ENCODE peak calls at places on chromosome 1, in seven cellular contexts. One of them, this sample, is unnamed.

GRCh38 chr1:232169436-232169835 is 460.5 kb downstream of the SIPA1L2 start:
- DNase-seq in endothelial cell of umbilical vein: no peak
- DNase-seq in NCI-H1092 treated with DMSO at 0.1 percent for 48 hours: no peak
- DNase-seq in hepatocyte: no peak
- DNase-seq in KG1: no peak
- DNase-seq in cardiac fibroblast: no peak
- DNase-seq in HS-27A: no peak
- DNase-seq in this sample: no peak

GRCh38 chr1:30807318-30808066 is 49.9 kb upstream of the LAPTM5 start:
- DNase-seq in endothelial cell of umbilical vein: no peak
- DNase-seq in NCI-H1092 treated with DMSO at 0.1 percent for 48 hours: peak; percentile 86
- DNase-seq in hepatocyte: no peak
- DNase-seq in KG1: no peak
- DNase-seq in cardiac fibroblast: peak; percentile 65
- DNase-seq in HS-27A: no peak
- DNase-seq in this sample: peak; percentile 66

GRCh38 chr1:31488528-31488927 is 75.5 kb downstream of the SERINC2 start:
- DNase-seq in endothelial cell of umbilical vein: no peak
- DNase-seq in NCI-H1092 treated with DMSO at 0.1 percent for 48 hours: no peak
- DNase-seq in hepatocyte: no peak
- DNase-seq in KG1: no peak
- DNase-seq in cardiac fibroblast: peak; percentile 19
- DNase-seq in HS-27A: no peak
- DNase-seq in this sample: no peak

GRCh38 chr1:3069491-3070303 is 694 bp downstream of the PRDM16 start:
- DNase-seq in endothelial cell of umbilical vein: peak; percentile 17
- DNase-seq in NCI-H1092 treated with DMSO at 0.1 percent for 48 hours: peak; percentile 36
- DNase-seq in hepatocyte: peak; percentile 87
- DNase-seq in KG1: peak; percentile 11
- DNase-seq in cardiac fibroblast: peak; percentile 51
- DNase-seq in HS-27A: no peak
- DNase-seq in this sample: no peak

GRCh38 chr1:220876511-220877347 is 2.5 kb upstream of the HLX start:
- DNase-seq in endothelial cell of umbilical vein: peak; percentile 97
- DNase-seq in NCI-H1092 treated with DMSO at 0.1 percent for 48 hours: no peak
- DNase-seq in hepatocyte: peak; percentile 46
- DNase-seq in KG1: peak; percentile 64
- DNase-seq in cardiac fibroblast: peak; percentile 59
- DNase-seq in HS-27A: no peak
- DNase-seq in this sample: no peak

GRCh38 chr1:232084584-232085223 is 458.1 kb downstream of the DISC1 start:
- DNase-seq in endothelial cell of umbilical vein: peak; percentile 28
- DNase-seq in NCI-H1092 treated with DMSO at 0.1 percent for 48 hours: no peak
- DNase-seq in hepatocyte: peak; percentile 62
- DNase-seq in KG1: no peak
- DNase-seq in cardiac fibroblast: peak; percentile 13
- DNase-seq in HS-27A: no peak
- DNase-seq in this sample: no peak

GRCh38 chr1:7646981-7647901 is 123.9 kb upstream of the VAMP3 start:
- DNase-seq in endothelial cell of umbilical vein: peak; percentile 36
- DNase-seq in NCI-H1092 treated with DMSO at 0.1 percent for 48 hours: peak; percentile 76
- DNase-seq in hepatocyte: peak; percentile 81
- DNase-seq in KG1: peak; percentile 27
- DNase-seq in cardiac fibroblast: peak; percentile 44
- DNase-seq in HS-27A: no peak
- DNase-seq in this sample: no peak

GRCh38 chr1:93000751-93001175 is 39.5 kb upstream of the DIPK1A start:
- DNase-seq in endothelial cell of umbilical vein: no peak
- DNase-seq in NCI-H1092 treated with DMSO at 0.1 percent for 48 hours: no peak
- DNase-seq in hepatocyte: no peak
- DNase-seq in KG1: no peak
- DNase-seq in cardiac fibroblast: no peak
- DNase-seq in HS-27A: no peak
- DNase-seq in this sample: peak; percentile 57

GRCh38 chr1:117059678-117060440 is at the start of gene TTF2:
- DNase-seq in endothelial cell of umbilical vein: peak; percentile 99
- DNase-seq in NCI-H1092 treated with DMSO at 0.1 percent for 48 hours: peak; percentile 99
- DNase-seq in hepatocyte: peak; percentile 98
- DNase-seq in KG1: peak; percentile 96
- DNase-seq in cardiac fibroblast: peak; percentile 99
- DNase-seq in HS-27A: peak; percentile 98
- DNase-seq in this sample: peak; percentile 100

GRCh38 chr1:41631971-41632370 is 147.5 kb upstream of the EDN2 start:
- DNase-seq in endothelial cell of umbilical vein: no peak
- DNase-seq in NCI-H1092 treated with DMSO at 0.1 percent for 48 hours: no peak
- DNase-seq in hepatocyte: no peak
- DNase-seq in KG1: no peak
- DNase-seq in cardiac fibroblast: peak; percentile 68
- DNase-seq in HS-27A: peak; percentile 79
- DNase-seq in this sample: no peak

GRCh38 chr1:65939636-65940035 is 146.9 kb downstream of the PDE4B start:
- DNase-seq in endothelial cell of umbilical vein: no peak
- DNase-seq in NCI-H1092 treated with DMSO at 0.1 percent for 48 hours: no peak
- DNase-seq in hepatocyte: no peak
- DNase-seq in KG1: no peak
- DNase-seq in cardiac fibroblast: peak; percentile 30
- DNase-seq in HS-27A: no peak
- DNase-seq in this sample: no peak

GRCh38 chr1:205026181-205026580 is 16.8 kb upstream of the CNTN2 start:
- DNase-seq in endothelial cell of umbilical vein: no peak
- DNase-seq in NCI-H1092 treated with DMSO at 0.1 percent for 48 hours: no peak
- DNase-seq in hepatocyte: no peak
- DNase-seq in KG1: no peak
- DNase-seq in cardiac fibroblast: no peak
- DNase-seq in HS-27A: no peak
- DNase-seq in this sample: no peak

GRCh38 chr1:21669033-21669286 is 197 bp downstream of the RAP1GAP start:
- DNase-seq in endothelial cell of umbilical vein: no peak
- DNase-seq in NCI-H1092 treated with DMSO at 0.1 percent for 48 hours: no peak
- DNase-seq in hepatocyte: no peak
- DNase-seq in KG1: no peak
- DNase-seq in cardiac fibroblast: no peak
- DNase-seq in HS-27A: no peak
- DNase-seq in this sample: no peak

GRCh38 chr1:1946540-1946939 is 27.5 kb upstream of the TMEM52 start:
- DNase-seq in endothelial cell of umbilical vein: no peak
- DNase-seq in NCI-H1092 treated with DMSO at 0.1 percent for 48 hours: no peak
- DNase-seq in hepatocyte: no peak
- DNase-seq in KG1: no peak
- DNase-seq in cardiac fibroblast: peak; percentile 21
- DNase-seq in HS-27A: no peak
- DNase-seq in this sample: no peak

GRCh38 chr1:108692724-108693655 is 880 bp downstream of the PRPF38B start:
- DNase-seq in endothelial cell of umbilical vein: peak; percentile 31
- DNase-seq in NCI-H1092 treated with DMSO at 0.1 percent for 48 hours: peak; percentile 66
- DNase-seq in hepatocyte: peak; percentile 76
- DNase-seq in KG1: no peak
- DNase-seq in cardiac fibroblast: peak; percentile 79
- DNase-seq in HS-27A: peak; percentile 76
- DNase-seq in this sample: peak; percentile 47

GRCh38 chr1:76901158-76901767 is 34.0 kb downstream of the ST6GALNAC5 start:
- DNase-seq in endothelial cell of umbilical vein: peak; percentile 41
- DNase-seq in NCI-H1092 treated with DMSO at 0.1 percent for 48 hours: peak; percentile 44
- DNase-seq in hepatocyte: peak; percentile 57
- DNase-seq in KG1: no peak
- DNase-seq in cardiac fibroblast: peak; percentile 73
- DNase-seq in HS-27A: peak; percentile 49
- DNase-seq in this sample: peak; percentile 9

GRCh38 chr1:201266774-201267173 is 16.5 kb upstream of the PKP1 start:
- DNase-seq in endothelial cell of umbilical vein: no peak
- DNase-seq in NCI-H1092 treated with DMSO at 0.1 percent for 48 hours: no peak
- DNase-seq in hepatocyte: peak; percentile 46
- DNase-seq in KG1: no peak
- DNase-seq in cardiac fibroblast: peak; percentile 93
- DNase-seq in HS-27A: peak; percentile 71
- DNase-seq in this sample: no peak

GRCh38 chr1:71630073-71630472 is 549.2 kb upstream of the ZRANB2 start:
- DNase-seq in endothelial cell of umbilical vein: no peak
- DNase-seq in NCI-H1092 treated with DMSO at 0.1 percent for 48 hours: no peak
- DNase-seq in hepatocyte: no peak
- DNase-seq in KG1: no peak
- DNase-seq in cardiac fibroblast: no peak
- DNase-seq in HS-27A: no peak
- DNase-seq in this sample: no peak

GRCh38 chr1:159832309-159832708 is 5.6 kb downstream of the SLAMF8 start:
- DNase-seq in endothelial cell of umbilical vein: no peak
- DNase-seq in NCI-H1092 treated with DMSO at 0.1 percent for 48 hours: no peak
- DNase-seq in hepatocyte: no peak
- DNase-seq in KG1: no peak
- DNase-seq in cardiac fibroblast: no peak
- DNase-seq in HS-27A: no peak
- DNase-seq in this sample: no peak

GRCh38 chr1:29556657-29557056 is 320.3 kb downstream of the PTPRU start:
- DNase-seq in endothelial cell of umbilical vein: no peak
- DNase-seq in NCI-H1092 treated with DMSO at 0.1 percent for 48 hours: no peak
- DNase-seq in hepatocyte: no peak
- DNase-seq in KG1: no peak
- DNase-seq in cardiac fibroblast: no peak
- DNase-seq in HS-27A: no peak
- DNase-seq in this sample: no peak

GRCh38 chr1:61674221-61674620 is 50.7 kb downstream of the TM2D1 start:
- DNase-seq in endothelial cell of umbilical vein: no peak
- DNase-seq in NCI-H1092 treated with DMSO at 0.1 percent for 48 hours: no peak
- DNase-seq in hepatocyte: no peak
- DNase-seq in KG1: no peak
- DNase-seq in cardiac fibroblast: peak; percentile 27
- DNase-seq in HS-27A: no peak
- DNase-seq in this sample: no peak

GRCh38 chr1:109776911-109777310 is 13.2 kb upstream of the EPS8L3 start:
- DNase-seq in endothelial cell of umbilical vein: peak; percentile 75
- DNase-seq in NCI-H1092 treated with DMSO at 0.1 percent for 48 hours: peak; percentile 74
- DNase-seq in hepatocyte: peak; percentile 91
- DNase-seq in KG1: peak; percentile 63
- DNase-seq in cardiac fibroblast: peak; percentile 88
- DNase-seq in HS-27A: peak; percentile 69
- DNase-seq in this sample: peak; percentile 39

GRCh38 chr1:162772571-162773154 is 17.8 kb upstream of the HSD17B7 start:
- DNase-seq in endothelial cell of umbilical vein: no peak
- DNase-seq in NCI-H1092 treated with DMSO at 0.1 percent for 48 hours: no peak
- DNase-seq in hepatocyte: no peak
- DNase-seq in KG1: no peak
- DNase-seq in cardiac fibroblast: peak; percentile 77
- DNase-seq in HS-27A: no peak
- DNase-seq in this sample: no peak

GRCh38 chr1:15257309-15257708 is 10.3 kb downstream of the FHAD1 start:
- DNase-seq in endothelial cell of umbilical vein: no peak
- DNase-seq in NCI-H1092 treated with DMSO at 0.1 percent for 48 hours: no peak
- DNase-seq in hepatocyte: no peak
- DNase-seq in KG1: no peak
- DNase-seq in cardiac fibroblast: no peak
- DNase-seq in HS-27A: no peak
- DNase-seq in this sample: no peak

GRCh38 chr1:97668945-97669344 is 251.9 kb downstream of the DPYD start:
- DNase-seq in endothelial cell of umbilical vein: peak; percentile 66
- DNase-seq in NCI-H1092 treated with DMSO at 0.1 percent for 48 hours: no peak
- DNase-seq in hepatocyte: peak; percentile 5
- DNase-seq in KG1: no peak
- DNase-seq in cardiac fibroblast: peak; percentile 73
- DNase-seq in HS-27A: peak; percentile 45
- DNase-seq in this sample: peak; percentile 39

GRCh38 chr1:184163674-184164470 is 112.3 kb downstream of the TSEN15 start:
- DNase-seq in endothelial cell of umbilical vein: peak; percentile 12
- DNase-seq in NCI-H1092 treated with DMSO at 0.1 percent for 48 hours: no peak
- DNase-seq in hepatocyte: no peak
- DNase-seq in KG1: no peak
- DNase-seq in cardiac fibroblast: peak; percentile 52
- DNase-seq in HS-27A: peak; percentile 73
- DNase-seq in this sample: peak; percentile 47

GRCh38 chr1:177632923-177633322 is 336.9 kb downstream of the SEC16B start:
- DNase-seq in endothelial cell of umbilical vein: no peak
- DNase-seq in NCI-H1092 treated with DMSO at 0.1 percent for 48 hours: no peak
- DNase-seq in hepatocyte: no peak
- DNase-seq in KG1: no peak
- DNase-seq in cardiac fibroblast: peak; percentile 10
- DNase-seq in HS-27A: no peak
- DNase-seq in this sample: no peak

GRCh38 chr1:54378157-54378883 is 27.9 kb downstream of the SSBP3 start:
- DNase-seq in endothelial cell of umbilical vein: no peak
- DNase-seq in NCI-H1092 treated with DMSO at 0.1 percent for 48 hours: no peak
- DNase-seq in hepatocyte: no peak
- DNase-seq in KG1: no peak
- DNase-seq in cardiac fibroblast: no peak
- DNase-seq in HS-27A: no peak
- DNase-seq in this sample: no peak

GRCh38 chr1:14693996-14694395 is 95.5 kb downstream of the KAZN start:
- DNase-seq in endothelial cell of umbilical vein: no peak
- DNase-seq in NCI-H1092 treated with DMSO at 0.1 percent for 48 hours: no peak
- DNase-seq in hepatocyte: no peak
- DNase-seq in KG1: no peak
- DNase-seq in cardiac fibroblast: no peak
- DNase-seq in HS-27A: no peak
- DNase-seq in this sample: no peak

GRCh38 chr1:69492286-69492685 is 75.4 kb upstream of the LRRC7 start:
- DNase-seq in endothelial cell of umbilical vein: no peak
- DNase-seq in NCI-H1092 treated with DMSO at 0.1 percent for 48 hours: no peak
- DNase-seq in hepatocyte: no peak
- DNase-seq in KG1: no peak
- DNase-seq in cardiac fibroblast: peak; percentile 13
- DNase-seq in HS-27A: peak; percentile 47
- DNase-seq in this sample: no peak

GRCh38 chr1:180642781-180643180 is 11.0 kb downstream of the XPR1 start:
- DNase-seq in endothelial cell of umbilical vein: no peak
- DNase-seq in NCI-H1092 treated with DMSO at 0.1 percent for 48 hours: no peak
- DNase-seq in hepatocyte: no peak
- DNase-seq in KG1: no peak
- DNase-seq in cardiac fibroblast: no peak
- DNase-seq in HS-27A: no peak
- DNase-seq in this sample: no peak

GRCh38 chr1:183989078-183989577 is 48.4 kb downstream of the COLGALT2 start:
- DNase-seq in endothelial cell of umbilical vein: no peak
- DNase-seq in NCI-H1092 treated with DMSO at 0.1 percent for 48 hours: no peak
- DNase-seq in hepatocyte: peak; percentile 12
- DNase-seq in KG1: no peak
- DNase-seq in cardiac fibroblast: peak; percentile 85
- DNase-seq in HS-27A: no peak
- DNase-seq in this sample: no peak

GRCh38 chr1:200130552-200130951 is 103.0 kb downstream of the NR5A2 start:
- DNase-seq in endothelial cell of umbilical vein: no peak
- DNase-seq in NCI-H1092 treated with DMSO at 0.1 percent for 48 hours: no peak
- DNase-seq in hepatocyte: no peak
- DNase-seq in KG1: no peak
- DNase-seq in cardiac fibroblast: no peak
- DNase-seq in HS-27A: no peak
- DNase-seq in this sample: no peak

GRCh38 chr1:155938220-155938627 is 3.2 kb upstream of the RXFP4 start:
- DNase-seq in endothelial cell of umbilical vein: peak; percentile 84
- DNase-seq in NCI-H1092 treated with DMSO at 0.1 percent for 48 hours: peak; percentile 71
- DNase-seq in hepatocyte: peak; percentile 67
- DNase-seq in KG1: peak; percentile 31
- DNase-seq in cardiac fibroblast: peak; percentile 83
- DNase-seq in HS-27A: no peak
- DNase-seq in this sample: peak; percentile 61

GRCh38 chr1:195965475-195965874 is 642.8 kb downstream of the KCNT2 start:
- DNase-seq in endothelial cell of umbilical vein: no peak
- DNase-seq in NCI-H1092 treated with DMSO at 0.1 percent for 48 hours: no peak
- DNase-seq in hepatocyte: no peak
- DNase-seq in KG1: no peak
- DNase-seq in cardiac fibroblast: no peak
- DNase-seq in HS-27A: no peak
- DNase-seq in this sample: no peak

GRCh38 chr1:208351838-208352237 is 107.7 kb upstream of the PLXNA2 start:
- DNase-seq in endothelial cell of umbilical vein: no peak
- DNase-seq in NCI-H1092 treated with DMSO at 0.1 percent for 48 hours: no peak
- DNase-seq in hepatocyte: no peak
- DNase-seq in KG1: no peak
- DNase-seq in cardiac fibroblast: no peak
- DNase-seq in HS-27A: no peak
- DNase-seq in this sample: no peak

GRCh38 chr1:40793617-40794016 is 10.0 kb downstream of the KCNQ4 start:
- DNase-seq in endothelial cell of umbilical vein: no peak
- DNase-seq in NCI-H1092 treated with DMSO at 0.1 percent for 48 hours: no peak
- DNase-seq in hepatocyte: no peak
- DNase-seq in KG1: no peak
- DNase-seq in cardiac fibroblast: no peak
- DNase-seq in HS-27A: no peak
- DNase-seq in this sample: no peak